ENCODE peak calls at places on chromosome 1, in eight cellular contexts. O is body of pancreas, Y is GM12892, R is transverse colon, A is esophagus squamous epithelium, S is spleen, H is ovary, W is gastrocnemius medialis. N is an unnamed sample.

GRCh38 chr1:9761855-9762254 is 61.9 kb downstream of the CLSTN1 start:
- DNase-seq in O (no peak), Y (no peak), R (no peak), A (no peak), S (peak), H (no peak), W (no peak), N (no peak)

GRCh38 chr1:25529518-25530347 is 13.7 kb upstream of the LDLRAP1 start:
- DNase-seq in O (no peak), Y (no peak), R (no peak), A (no peak), S (peak), H (no peak), W (no peak), N (no peak)

GRCh38 chr1:246607466-246607865 is 41.2 kb downstream of the CNST start:
- DNase-seq in O (no peak), Y (no peak), R (no peak), A (no peak), S (no peak), H (no peak), W (no peak), N (no peak)

GRCh38 chr1:46479744-46480350 is 9.8 kb upstream of the DMBX1 start:
- DNase-seq in O (no peak), Y (no peak), R (no peak), A (no peak), S (peak), H (no peak), W (no peak), N (no peak)

GRCh38 chr1:99727575-99728190 is 38.8 kb downstream of the FRRS1 start:
- DNase-seq in O (no peak), Y (no peak), R (no peak), A (no peak), S (no peak), H (no peak), W (no peak), N (peak)

GRCh38 chr1:26701995-26702679 is 6.3 kb downstream of the ARID1A start:
- DNase-seq in O (peak), Y (no peak), R (no peak), A (no peak), S (no peak), H (no peak), W (no peak), N (no peak)

GRCh38 chr1:91864017-91864700 is 21.8 kb downstream of the TGFBR3 start:
- DNase-seq in O (no peak), Y (no peak), R (no peak), A (no peak), S (no peak), H (no peak), W (no peak), N (no peak)

GRCh38 chr1:38029725-38030511 is 16.7 kb downstream of the POU3F1 start:
- DNase-seq in O (peak), Y (peak), R (peak), A (no peak), S (no peak), H (no peak), W (no peak), N (peak)

GRCh38 chr1:229101475-229101874 is 169.4 kb upstream of the RAB4A start:
- DNase-seq in O (no peak), Y (no peak), R (no peak), A (no peak), S (no peak), H (no peak), W (no peak), N (no peak)

GRCh38 chr1:206729050-206729449 is 41.5 kb upstream of the IL19 start:
- DNase-seq in O (no peak), Y (no peak), R (no peak), A (no peak), S (no peak), H (no peak), W (no peak), N (no peak)

GRCh38 chr1:54825696-54826095 is 24.6 kb upstream of the TTC22 start:
- DNase-seq in O (no peak), Y (no peak), R (no peak), A (no peak), S (no peak), H (no peak), W (no peak), N (no peak)

GRCh38 chr1:211830055-211830329 is 571 bp downstream of the LPGAT1 start:
- DNase-seq in O (no peak), Y (no peak), R (no peak), A (no peak), S (no peak), H (no peak), W (no peak), N (no peak)

GRCh38 chr1:159854101-159854692 is 8.3 kb downstream of the VSIG8 start:
- DNase-seq in O (peak), Y (no peak), R (peak), A (no peak), S (peak), H (peak), W (peak), N (peak)

GRCh38 chr1:231359113-231359512 is 21.0 kb downstream of the SPRTN start:
- DNase-seq in O (peak), Y (no peak), R (no peak), A (no peak), S (no peak), H (no peak), W (peak), N (peak)

GRCh38 chr1:186404454-186405051 is 28.9 kb downstream of the ODR4 start:
- DNase-seq in O (no peak), Y (no peak), R (no peak), A (no peak), S (no peak), H (no peak), W (no peak), N (no peak)

GRCh38 chr1:38991638-38992449 is 768 bp downstream of the AKIRIN1 start:
- DNase-seq in O (peak), Y (no peak), R (peak), A (no peak), S (peak), H (no peak), W (peak), N (peak)

GRCh38 chr1:231460614-231461013 is 38.5 kb upstream of the EGLN1 start:
- DNase-seq in O (peak), Y (no peak), R (peak), A (no peak), S (no peak), H (no peak), W (no peak), N (no peak)

GRCh38 chr1:206081811-206082210 is 28.8 kb downstream of the RHEX start:
- DNase-seq in O (no peak), Y (no peak), R (no peak), A (no peak), S (no peak), H (no peak), W (no peak), N (no peak)

GRCh38 chr1:174960362-174960761 is 39.4 kb upstream of the CACYBP start:
- DNase-seq in O (no peak), Y (no peak), R (no peak), A (no peak), S (no peak), H (no peak), W (no peak), N (no peak)

GRCh38 chr1:145695781-145696629 is 11.2 kb downstream of the PDZK1 start:
- DNase-seq in O (peak), Y (no peak), R (no peak), A (no peak), S (no peak), H (no peak), W (no peak), N (no peak)

GRCh38 chr1:212234431-212235298 is 50.5 kb upstream of the PPP2R5A start:
- DNase-seq in O (peak), Y (no peak), R (no peak), A (peak), S (no peak), H (no peak), W (peak), N (peak)

GRCh38 chr1:77889240-77889637 is 815 bp downstream of the NEXN start:
- DNase-seq in O (no peak), Y (no peak), R (no peak), A (no peak), S (no peak), H (no peak), W (no peak), N (no peak)

GRCh38 chr1:39142394-39143060 is 62.0 kb upstream of the MACF1 start:
- DNase-seq in O (peak), Y (no peak), R (no peak), A (no peak), S (no peak), H (no peak), W (no peak), N (no peak)

GRCh38 chr1:42937141-42937696 is 21.4 kb downstream of the SLC2A1 start:
- DNase-seq in O (no peak), Y (no peak), R (peak), A (no peak), S (peak), H (no peak), W (no peak), N (no peak)

GRCh38 chr1:163709636-163710035 is 387.9 kb downstream of the NUF2 start:
- DNase-seq in O (no peak), Y (no peak), R (no peak), A (no peak), S (no peak), H (no peak), W (no peak), N (no peak)

GRCh38 chr1:93442276-93442675 is 5.6 kb upstream of the FNBP1L start:
- DNase-seq in O (peak), Y (no peak), R (peak), A (no peak), S (no peak), H (no peak), W (no peak), N (no peak)

GRCh38 chr1:202376247-202376646 is 27.7 kb downstream of the PPP1R12B start:
- DNase-seq in O (no peak), Y (no peak), R (no peak), A (no peak), S (no peak), H (no peak), W (no peak), N (no peak)

GRCh38 chr1:193700710-193701355 is 514.4 kb upstream of the B3GALT2 start:
- DNase-seq in O (no peak), Y (no peak), R (no peak), A (no peak), S (no peak), H (no peak), W (no peak), N (no peak)

GRCh38 chr1:56099766-56100165 is 479.6 kb downstream of the PLPP3 start:
- DNase-seq in O (no peak), Y (no peak), R (no peak), A (no peak), S (no peak), H (no peak), W (no peak), N (no peak)

GRCh38 chr1:114086601-114087368 is 66.9 kb downstream of the SYT6 start:
- DNase-seq in O (no peak), Y (no peak), R (no peak), A (no peak), S (no peak), H (no peak), W (peak), N (no peak)

GRCh38 chr1:112701227-112702066 is 5.5 kb downstream of the RHOC start:
- DNase-seq in O (no peak), Y (no peak), R (no peak), A (no peak), S (peak), H (peak), W (no peak), N (no peak)

GRCh38 chr1:112703706-112704105 is 3.2 kb downstream of the RHOC start:
- DNase-seq in O (no peak), Y (no peak), R (no peak), A (no peak), S (peak), H (no peak), W (no peak), N (no peak)

GRCh38 chr1:112704511-112704907 is 2.4 kb downstream of the RHOC start:
- DNase-seq in O (no peak), Y (no peak), R (no peak), A (no peak), S (no peak), H (no peak), W (no peak), N (no peak)

GRCh38 chr1:112702067-112702395 is 4.9 kb downstream of the RHOC start:
- DNase-seq in O (no peak), Y (no peak), R (no peak), A (no peak), S (peak), H (no peak), W (no peak), N (no peak)

DNA sequence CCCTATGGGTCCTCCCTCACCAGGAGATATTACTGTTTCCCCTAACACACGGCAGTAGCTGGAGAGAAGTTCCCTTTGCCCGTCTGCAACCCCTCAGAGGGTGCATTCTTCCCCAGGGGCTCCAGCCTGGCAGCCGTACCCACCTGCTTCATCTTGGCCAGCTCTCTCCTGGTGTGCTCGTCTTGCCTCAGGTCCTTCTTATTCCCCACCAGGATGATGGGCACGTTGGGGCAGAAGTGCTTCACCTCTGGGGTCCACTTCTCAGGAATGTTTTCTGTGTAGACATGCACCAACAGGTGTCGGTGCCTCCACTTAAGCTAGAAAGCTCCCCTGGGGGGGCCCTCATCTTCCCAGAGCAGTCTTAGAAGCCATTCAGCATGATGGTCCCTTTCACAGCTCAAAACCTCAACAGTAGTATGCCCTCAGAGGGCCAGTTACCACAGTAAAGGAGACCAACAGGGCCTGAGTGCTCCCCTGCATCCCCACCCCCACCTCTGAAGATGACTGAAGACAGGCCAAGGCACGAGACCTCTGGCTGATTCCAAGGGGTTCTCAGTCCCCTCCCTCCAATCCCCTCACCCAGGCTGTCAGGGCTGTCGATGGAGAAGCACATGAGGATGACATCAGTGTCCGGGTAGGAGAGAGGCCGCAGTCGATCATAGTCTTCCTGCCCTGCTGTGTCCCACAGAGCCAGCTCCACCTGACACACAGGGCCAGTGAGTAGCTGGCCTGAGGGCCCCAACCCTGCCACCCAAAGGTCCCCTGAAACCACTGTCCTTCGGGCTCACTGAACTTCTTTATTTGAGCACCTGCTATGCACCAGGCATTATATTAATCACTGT is 4.3 kb downstream of the RHOC start:
- DNase-seq in O (no peak), Y (no peak), R (no peak), A (no peak), S (peak), H (no peak), W (no peak), N (no peak)
- TF ChIP-seq POLR2A in O (no peak), Y (no peak), R (no peak), A (no peak), S (no peak), H (no peak), W (no peak), N (no peak)

GRCh38 chr1:226404904-226405222 is 3.0 kb downstream of the PARP1 start:
- DNase-seq in O (no peak), Y (no peak), R (no peak), A (no peak), S (peak), H (no peak), W (no peak), N (no peak)

GRCh38 chr1:226403522-226404034 is 4.3 kb downstream of the PARP1 start:
- DNase-seq in O (no peak), Y (no peak), R (no peak), A (no peak), S (no peak), H (no peak), W (no peak), N (peak)

GRCh38 chr1:226405411-226405988 is 2.4 kb downstream of the PARP1 start:
- DNase-seq in O (no peak), Y (no peak), R (no peak), A (no peak), S (peak), H (no peak), W (no peak), N (no peak)

GRCh38 chr1:226402615-226403521 is 5.0 kb downstream of the PARP1 start:
- DNase-seq in O (peak), Y (no peak), R (no peak), A (no peak), S (peak), H (no peak), W (no peak), N (no peak)

GRCh38 chr1:226404063-226404903 is 3.6 kb downstream of the PARP1 start:
- DNase-seq in O (no peak), Y (no peak), R (no peak), A (no peak), S (peak), H (no peak), W (no peak), N (no peak)
- TF ChIP-seq POLR2A in O (no peak), Y (no peak), R (no peak), A (no peak), S (no peak), H (no peak), W (no peak), N (no peak)

GRCh38 chr1:153987621-153988020 is 1.5 kb upstream of the RAB13 start:
- DNase-seq in O (no peak), Y (no peak), R (no peak), A (no peak), S (no peak), H (no peak), W (no peak), N (no peak)

GRCh38 chr1:153985341-153985912 is 712 bp downstream of the RAB13 start:
- DNase-seq in O (peak), Y (no peak), R (peak), A (no peak), S (no peak), H (no peak), W (no peak), N (no peak)

GRCh38 chr1:153984125-153984899 is 1.8 kb downstream of the RAB13 start:
- DNase-seq in O (no peak), Y (no peak), R (no peak), A (no peak), S (no peak), H (no peak), W (no peak), N (no peak)

GRCh38 chr1:153990468-153991150 is at the start of gene RPS27:
- DNase-seq in O (peak), Y (peak), R (peak), A (peak), S (peak), H (peak), W (peak), N (peak)

GRCh38 chr1:153985984-153986761 is at the start of gene RAB13:
- DNase-seq in O (peak), Y (no peak), R (peak), A (no peak), S (peak), H (peak), W (peak), N (peak)
- TF ChIP-seq POLR2A in O (no peak), Y (no peak), R (peak), A (no peak), S (no peak), H (no peak), W (peak), N (peak)

DNA sequence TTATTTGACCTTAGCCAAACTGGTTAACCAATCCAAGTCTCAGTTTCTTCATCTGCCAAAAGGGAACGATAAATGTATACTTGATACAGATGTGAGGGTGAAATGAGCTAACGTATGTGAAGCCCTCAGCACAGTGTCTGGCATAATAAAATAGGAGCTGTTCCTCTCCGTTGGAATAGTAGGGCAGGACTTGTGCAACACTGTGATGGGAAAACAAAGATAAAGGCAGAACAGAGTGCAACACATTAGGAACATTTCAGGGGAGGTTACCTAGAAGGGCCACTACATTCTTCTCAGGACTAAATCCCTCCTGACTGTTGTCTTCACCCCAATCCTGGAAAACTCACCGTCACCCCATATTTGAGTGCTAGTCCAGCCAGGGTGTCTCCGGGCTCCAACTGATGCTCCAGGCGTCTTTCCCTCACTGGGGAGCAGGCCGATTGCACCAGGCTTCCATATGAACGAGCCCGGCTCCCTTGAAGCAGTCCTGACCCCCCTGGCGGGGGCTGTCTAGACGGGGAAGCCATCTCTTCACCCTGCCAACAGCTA is 896 bp downstream of the LYSMD1 start:
- DNase-seq in O (no peak), Y (no peak), R (no peak), A (no peak), S (no peak), H (peak), W (no peak), N (no peak)
- TF ChIP-seq POLR2A in O (no peak), Y (no peak), R (no peak), A (no peak), S (no peak), H (peak), W (no peak), N (no peak)

DNA sequence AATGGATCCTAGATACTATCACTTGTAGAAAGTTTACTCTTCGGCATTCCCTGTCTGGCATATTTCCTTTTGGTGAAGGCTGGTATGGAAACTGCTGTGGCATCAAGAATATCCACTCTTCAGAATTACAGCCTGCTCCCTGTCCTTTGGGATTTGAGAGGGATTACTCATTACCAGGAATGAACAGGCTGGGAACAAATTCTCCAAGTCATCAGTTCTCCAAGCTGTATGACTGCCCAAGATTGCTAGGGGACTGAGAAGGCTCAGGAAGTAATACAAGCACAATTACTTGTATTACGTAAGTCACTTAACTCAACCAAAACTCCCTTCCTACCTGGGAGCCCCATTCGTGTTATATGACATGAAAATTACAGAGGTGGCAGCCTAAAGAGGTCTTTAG is 49.6 kb downstream of the CD58 start:
- DNase-seq in O (no peak), Y (no peak), R (no peak), A (no peak), S (no peak), H (no peak), W (no peak), N (no peak)
- TF ChIP-seq POLR2A in O (no peak), Y (no peak), R (no peak), A (no peak), S (no peak), H (no peak), W (no peak), N (no peak)

GRCh38 chr1:84298336-84298687 is 3.2 kb upstream of the SAMD13 start:
- DNase-seq in O (peak), Y (peak), R (peak), A (no peak), S (peak), H (peak), W (peak), N (peak)
- TF ChIP-seq POLR2A in O (peak), Y (no peak), R (no peak), A (no peak), S (no peak), H (no peak), W (peak), N (peak)

GRCh38 chr1:1000357-1001056 is 610 bp upstream of the HES4 start:
- DNase-seq in O (peak), Y (peak), R (peak), A (no peak), S (peak), H (peak), W (no peak), N (peak)
- TF ChIP-seq POLR2A in O (peak), Y (no peak), R (peak), A (no peak), S (no peak), H (peak), W (peak), N (no peak)